ENCODE peak calls at places on chromosome 21, in eight cellular contexts. W is Peyer's patch, X is mucosa of descending colon, L is tibial artery, U is coronary artery, I is AG09309, Y is fibroblast of lung, V is IMR-90. F is an unnamed sample.
A peak's percentile ranks its signal among the peaks of the same experiment; 100 is the strongest.

GRCh38 chr21:33660406-33660805 is 18.1 kb downstream of the ITSN1 start:
- DNase-seq in W (no peak), X (no peak), L (no peak), U (no peak), I (no peak), Y (no peak), V (no peak), F (no peak)

GRCh38 chr21:29217818-29218252 is 80.9 kb upstream of the BACH1 start:
- DNase-seq in W (no peak), X (no peak), L (no peak), U (no peak), I (peak; percentile 95), Y (peak; percentile 98), V (peak; percentile 99), F (no peak)

GRCh38 chr21:37374026-37374425 is 7.5 kb downstream of the DYRK1A start:
- DNase-seq in W (no peak), X (no peak), L (no peak), U (no peak), I (no peak), Y (peak; percentile 36), V (peak; percentile 72), F (no peak)

GRCh38 chr21:39020751-39021474 is 162.3 kb downstream of the PSMG1 start:
- DNase-seq in W (no peak), X (peak; percentile 57), L (no peak), U (no peak), I (peak; percentile 11), Y (peak; percentile 85), V (peak; percentile 74), F (no peak)

GRCh38 chr21:25801217-25802015 is 66.6 kb downstream of the GABPA start:
- DNase-seq in W (peak; percentile 81), X (peak; percentile 74), L (peak; percentile 81), U (peak; percentile 79), I (peak; percentile 42), Y (peak; percentile 85), V (peak; percentile 76), F (peak; percentile 66)

GRCh38 chr21:28745131-28746055 is 247.3 kb downstream of the LTN1 start:
- DNase-seq in W (peak; percentile 63), X (no peak), L (peak; percentile 77), U (peak; percentile 80), I (peak; percentile 86), Y (peak; percentile 97), V (peak; percentile 94), F (peak; percentile 69)

GRCh38 chr21:44552681-44553080 is 1.4 kb upstream of the KRTAP10-2 start:
- DNase-seq in W (no peak), X (no peak), L (no peak), U (peak; percentile 35), I (no peak), Y (no peak), V (no peak), F (no peak)

GRCh38 chr21:33815153-33815707 is 100.4 kb downstream of the ATP5PO start:
- DNase-seq in W (no peak), X (no peak), L (no peak), U (no peak), I (no peak), Y (no peak), V (no peak), F (no peak)

GRCh38 chr21:39390212-39390765 is 41.4 kb upstream of the HMGN1 start:
- DNase-seq in W (no peak), X (no peak), L (no peak), U (no peak), I (no peak), Y (no peak), V (no peak), F (no peak)

GRCh38 chr21:39196310-39196709 is 13.1 kb upstream of the PSMG1 start:
- DNase-seq in W (no peak), X (no peak), L (no peak), U (no peak), I (no peak), Y (no peak), V (no peak), F (no peak)

GRCh38 chr21:28943631-28944030 is 49.0 kb downstream of the LTN1 start:
- DNase-seq in W (no peak), X (no peak), L (no peak), U (no peak), I (no peak), Y (no peak), V (peak; percentile 28), F (no peak)

GRCh38 chr21:17539743-17540341 is 27.0 kb downstream of the CXADR start:
- DNase-seq in W (no peak), X (no peak), L (no peak), U (no peak), I (no peak), Y (no peak), V (no peak), F (no peak)

GRCh38 chr21:31557956-31558838 is 101.3 kb upstream of the SOD1 start:
- DNase-seq in W (peak; percentile 50), X (no peak), L (no peak), U (no peak), I (no peak), Y (no peak), V (no peak), F (peak; percentile 34)

GRCh38 chr21:38797470-38797869 is 8.3 kb upstream of the ETS2 start:
- DNase-seq in W (peak; percentile 85), X (peak; percentile 68), L (no peak), U (no peak), I (no peak), Y (no peak), V (no peak), F (no peak)

GRCh38 chr21:28427356-28428022 is 565.2 kb downstream of the LTN1 start:
- DNase-seq in W (no peak), X (no peak), L (no peak), U (no peak), I (no peak), Y (peak; percentile 43), V (peak; percentile 67), F (no peak)

GRCh38 chr21:32940079-32941014 is 85.4 kb upstream of the OLIG2 start:
- DNase-seq in W (no peak), X (no peak), L (no peak), U (no peak), I (peak; percentile 1), Y (peak; percentile 52), V (peak; percentile 43), F (peak; percentile 48)

GRCh38 chr21:44845418-44846200 is 27.7 kb upstream of the SUMO3 start:
- DNase-seq in W (peak; percentile 73), X (peak; percentile 84), L (peak; percentile 79), U (no peak), I (no peak), Y (peak; percentile 46), V (peak; percentile 24), F (peak; percentile 41)

GRCh38 chr21:38985423-38986378 is 180.0 kb downstream of the ETS2 start:
- DNase-seq in W (no peak), X (peak; percentile 74), L (peak; percentile 89), U (peak; percentile 81), I (peak; percentile 96), Y (peak; percentile 98), V (peak; percentile 93), F (no peak)

GRCh38 chr21:26655466-26655865 is 82.4 kb upstream of the CYYR1 start:
- DNase-seq in W (no peak), X (no peak), L (no peak), U (no peak), I (no peak), Y (no peak), V (no peak), F (no peak)

GRCh38 chr21:36150192-36150711 is 6.4 kb upstream of the DOP1B start:
- DNase-seq in W (no peak), X (no peak), L (peak; percentile 72), U (no peak), I (no peak), Y (peak; percentile 58), V (peak; percentile 54), F (no peak)
- H3K4me3 ChIP-seq in W (no peak overlapping the region), X (no peak overlapping the region), L (no peak overlapping the region), U (no peak overlapping the region), I (no peak overlapping the region), Y (no peak overlapping the region), V (no peak overlapping the region), F (no peak overlapping the region)

DNA sequence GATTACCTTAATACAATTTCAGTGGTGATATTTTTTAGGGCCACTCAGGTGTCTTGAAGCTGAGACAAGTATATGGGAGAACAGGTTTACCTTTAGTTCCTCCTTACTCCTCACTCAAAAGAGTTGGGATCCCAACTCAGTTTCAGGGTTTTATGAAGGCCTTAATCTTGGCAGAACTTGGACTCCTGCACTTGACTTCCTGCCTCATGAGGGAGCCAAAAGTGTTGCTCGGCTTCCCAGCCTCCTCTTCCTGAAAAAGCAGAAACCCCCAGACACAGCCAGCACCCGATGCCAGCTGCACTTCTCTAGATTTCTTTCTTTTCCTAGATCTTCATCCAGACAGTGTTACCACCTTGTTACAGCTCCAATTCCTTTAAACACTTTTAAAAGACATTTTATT is 70.8 kb upstream of the TMPRSS2 start:
- DNase-seq in W (no peak), X (no peak), L (no peak), U (no peak), I (no peak), Y (no peak), V (no peak), F (no peak)
- H3K4me3 ChIP-seq in W (no peak overlapping the region), X (no peak overlapping the region), L (no peak overlapping the region), U (no peak overlapping the region), I (no peak overlapping the region), Y (no peak overlapping the region), V (no peak overlapping the region), F (no peak overlapping the region)

GRCh38 chr21:43306911-43307676 is 119.8 kb downstream of the SIK1 start:
- DNase-seq in W (no peak), X (peak; percentile 62), L (peak; percentile 54), U (no peak), I (no peak), Y (no peak), V (peak; percentile 28), F (no peak)
- H3K4me3 ChIP-seq in W (no peak overlapping the region), X (no peak overlapping the region), L (no peak overlapping the region), U (no peak overlapping the region), I (no peak overlapping the region), Y (no peak overlapping the region), V (no peak overlapping the region), F (no peak overlapping the region)

GRCh38 chr21:46665566-46665965 is 30.1 kb downstream of the PRMT2 start:
- DNase-seq in W (no peak), X (no peak), L (no peak), U (no peak), I (no peak), Y (no peak), V (no peak), F (no peak)

GRCh38 chr21:46667191-46667734 is 31.8 kb downstream of the PRMT2 start:
- DNase-seq in W (no peak), X (no peak), L (no peak), U (no peak), I (no peak), Y (no peak), V (peak; percentile 16), F (no peak)

GRCh38 chr21:46664316-46664995 is 29.0 kb downstream of the PRMT2 start:
- DNase-seq in W (no peak), X (no peak), L (no peak), U (no peak), I (no peak), Y (no peak), V (no peak), F (no peak)

GRCh38 chr21:46667735-46668380 is 32.4 kb downstream of the PRMT2 start:
- DNase-seq in W (no peak), X (no peak), L (no peak), U (no peak), I (no peak), Y (peak; percentile 39), V (peak; percentile 17), F (no peak)

DNA sequence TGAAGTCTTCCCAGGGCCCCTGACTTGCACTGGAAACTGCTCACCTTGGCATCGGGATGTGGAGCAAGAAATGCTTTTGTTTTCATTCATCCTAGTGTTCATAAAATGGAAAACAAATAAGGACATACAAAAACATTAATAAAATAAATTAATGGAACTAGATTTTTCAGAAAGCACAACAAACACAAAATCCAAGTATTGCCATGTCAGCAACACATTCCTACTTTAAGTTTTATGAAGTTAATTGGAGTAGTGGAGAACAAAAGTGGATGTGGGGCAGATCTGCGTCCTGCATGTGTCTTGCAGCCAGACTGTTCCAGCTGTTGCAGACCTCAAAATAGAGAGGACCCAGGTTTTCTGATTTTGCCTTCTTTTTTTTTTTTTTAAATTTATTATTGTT is 32.9 kb downstream of the PRMT2 start:
- DNase-seq in W (no peak), X (no peak), L (no peak), U (no peak), I (no peak), Y (no peak), V (no peak), F (no peak)
- H3K4me3 ChIP-seq in W (peak overlapping the region; percentile 5), X (no peak overlapping the region), L (no peak overlapping the region), U (peak overlapping the region; percentile 69), I (peak overlapping the region; percentile 67), Y (no peak overlapping the region), V (no peak overlapping the region), F (peak overlapping the region; percentile 64)

F was measured in naive thymus-derived CD4-positive, alpha-beta T cell.